ENCODE peak calls at places on chromosomes 7 and 10, in five cellular contexts. D is midbrain, S is RCC 7860, I is K562, G is spleen. X is an unnamed sample.

GRCh38 chr10:132299381-132300336 is 8.1 kb downstream of the STK32C start:
- DNase-seq in I (no peak), S (no peak), G (no peak), D (no peak), X (no peak)

GRCh38 chr10:118775478-118775877 is 20.7 kb upstream of the CACUL1 start:
- DNase-seq in D (no peak), G (no peak), I (peak), S (no peak), X (no peak)

GRCh38 chr10:98610301-98610700 is 163.6 kb upstream of the HPS1 start:
- DNase-seq in I (no peak), G (no peak), D (no peak), S (no peak), X (no peak)

GRCh38 chr7:96686305-96686704 is 23.3 kb downstream of the SEM1 start:
- DNase-seq in D (no peak), G (no peak), I (no peak), S (no peak), X (no peak)

GRCh38 chr10:23695825-23696420 is 257.0 kb downstream of the OTUD1 start:
- DNase-seq in D (no peak), I (no peak), S (no peak), G (no peak), X (no peak)

GRCh38 chr10:56715262-56715661 is 354.2 kb upstream of the ZWINT start:
- DNase-seq in I (no peak), G (no peak), D (no peak), S (no peak), X (no peak)

GRCh38 chr10:42975558-42976352 is 101.1 kb upstream of the RET start:
- DNase-seq in D (no peak), S (no peak), I (no peak), G (peak), X (no peak)

GRCh38 chr7:85471312-85471711 is 284.5 kb upstream of the SEMA3D start:
- DNase-seq in I (no peak), S (no peak), G (no peak), D (no peak), X (no peak)

GRCh38 chr10:90856964-90857634 is 740 bp downstream of the HTR7 start:
- DNase-seq in S (no peak), I (no peak), G (peak), D (no peak), X (no peak)

GRCh38 chr10:29783211-29783947 is 148.6 kb upstream of the SVIL start:
- DNase-seq in I (no peak), S (peak), G (no peak), D (no peak), X (peak)

GRCh38 chr10:130888493-130888892 is 423.0 kb downstream of the TCERG1L start:
- DNase-seq in I (no peak), G (no peak), D (no peak), S (no peak), X (no peak)

GRCh38 chr10:9825491-9826018 is 1192.1 kb upstream of the CELF2 start:
- DNase-seq in I (peak), G (no peak), S (no peak), D (no peak), X (no peak)

GRCh38 chr7:121531175-121532070 is 135.3 kb upstream of the FAM3C start:
- DNase-seq in D (no peak), I (no peak), S (peak), G (no peak), X (peak)

X was measured in RPMI7951.